ENCODE peak calls at places on chromosomes 13 and 19, in four cellular contexts. V, F, E and B are unnamed samples. For H3K4me1 and H3K27me3, the result is how much of the 10 kb centered on the place peaks cover.

GRCh38 chr13:99341969-99342722 is 34.9 kb upstream of the GPR183 start:
- DNase-seq in V (no peak), F (no peak), E (no peak), B (no peak)

GRCh38 chr19:17687857-17688784 is at the start of gene UNC13A:
- DNase-seq in E (peak), F (peak), V (peak), B (peak)

GRCh38 chr19:13260883-13261653 is 110.9 kb downstream of the IER2 start:
- DNase-seq in V (no peak), E (peak), F (peak), B (peak)

GRCh38 chr13:111516712-111517640 is 196.5 kb downstream of the TEX29 start:
- DNase-seq in F (no peak), E (no peak), V (no peak), B (no peak)

GRCh38 chr13:79429309-79429708 is 23.3 kb upstream of the RBM26 start:
- DNase-seq in F (no peak), V (no peak), E (no peak), B (no peak)

GRCh38 chr19:39206122-39206521 is 2.1 kb upstream of the SYCN start:
- DNase-seq in V (no peak), F (no peak), E (no peak), B (no peak)

GRCh38 chr13:100563779-100564178 is 24.8 kb downstream of the GGACT start:
- DNase-seq in F (no peak), E (no peak), V (no peak), B (no peak)

GRCh38 chr19:33771308-33772101 is 25.2 kb upstream of the KCTD15 start:
- DNase-seq in F (peak), E (peak), V (peak), B (peak)

GRCh38 chr13:95950103-95950502 is 103.1 kb downstream of the UGGT2 start:
- DNase-seq in E (no peak), V (no peak), F (no peak), B (no peak)

GRCh38 chr13:45501175-45501526 is 36.4 kb downstream of the COG3 start:
- DNase-seq in F (no peak), V (no peak), E (no peak), B (no peak)

GRCh38 chr13:41156611-41157010 is 24.0 kb upstream of the KBTBD6 start:
- DNase-seq in V (no peak), F (no peak), E (no peak), B (no peak)

GRCh38 chr13:28337196-28338045 is 157.5 kb downstream of the FLT1 start:
- DNase-seq in E (peak), V (no peak), F (peak), B (peak)

GRCh38 chr13:30898721-30899188 is 7.3 kb upstream of the MEDAG start:
- DNase-seq in V (no peak), F (peak), E (peak), B (peak)

GRCh38 chr19:7595466-7596133 is at the start of gene CAMSAP3:
- DNase-seq in F (peak), E (peak), V (peak), B (peak)

GRCh38 chr13:92158335-92158734 is 759.9 kb downstream of the GPC5 start:
- DNase-seq in V (no peak), F (peak), E (peak), B (no peak)

GRCh38 chr19:11457115-11457514 is 21.7 kb downstream of the PRKCSH start:
- DNase-seq in V (no peak), F (no peak), E (no peak), B (no peak)

GRCh38 chr13:50685491-50685890 is 158.0 kb downstream of the DLEU7 start:
- DNase-seq in F (peak), V (peak), E (peak), B (peak)

GRCh38 chr19:28284389-28284788 is 928.6 kb downstream of the UQCRFS1 start:
- DNase-seq in F (no peak), V (no peak), E (no peak), B (no peak)

GRCh38 chr19:43721469-43722048 is 5.7 kb downstream of the IRGC start:
- DNase-seq in F (no peak), E (no peak), V (no peak), B (no peak)

GRCh38 chr19:31285744-31286143 is 63.5 kb downstream of the TSHZ3 start:
- DNase-seq in F (peak), V (no peak), E (peak), B (peak)
- H3K9ac ChIP-seq in F (peak), V (no peak), E (no peak), B (peak)

DNA sequence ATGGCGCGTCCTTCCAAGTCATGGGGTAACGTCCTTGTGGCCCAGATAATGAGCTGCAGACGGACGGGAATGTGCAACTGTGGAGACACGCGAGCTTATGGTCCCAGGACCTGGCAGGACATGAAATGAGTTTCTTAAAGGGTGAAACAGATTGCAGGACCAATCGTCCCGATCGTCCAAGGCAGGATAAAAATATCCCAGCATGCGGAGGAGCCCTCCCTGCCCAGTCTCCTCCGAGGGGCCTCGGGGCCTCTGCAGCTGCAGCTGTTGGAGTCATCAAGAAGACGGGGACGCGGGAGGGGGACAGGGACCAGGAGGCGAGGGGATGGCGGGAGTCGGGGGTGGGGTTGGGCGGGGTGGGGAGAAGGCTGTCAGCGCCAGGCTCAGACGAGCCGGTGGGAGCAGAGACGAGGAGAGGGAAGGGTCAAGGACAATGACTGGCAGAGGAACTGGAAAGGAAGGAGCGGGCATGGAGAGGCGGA is 14.4 kb upstream of the GARIN5A start:
- DNase-seq in E (no peak), V (no peak), F (no peak), B (no peak)
- H3K4me1 ChIP-seq in E (under half), V (under half), F (under half), B (under half)

DNA sequence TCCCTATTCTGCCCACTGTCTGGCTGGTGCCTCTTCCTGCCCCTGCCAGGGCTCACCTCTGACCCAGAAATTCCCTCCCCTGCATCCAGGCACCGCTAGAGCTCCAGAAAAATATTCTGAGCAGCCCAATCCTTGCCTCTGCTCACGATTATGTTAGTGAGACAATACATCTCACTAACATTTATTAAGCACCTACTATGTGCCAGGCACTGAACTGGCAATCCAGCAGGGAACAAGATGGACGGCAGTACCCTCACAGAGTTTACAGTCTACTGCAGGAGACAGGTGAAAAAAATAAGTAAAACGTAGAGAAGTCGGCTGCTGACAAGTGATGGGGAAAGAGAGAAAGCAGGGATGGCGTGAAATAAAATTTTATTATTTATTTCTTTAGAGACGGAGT is 5.5 kb downstream of the TINCR start:
- DNase-seq in E (no peak), F (no peak), V (no peak), B (no peak)
- H3K27me3 ChIP-seq in E (under half), F (under half), V (under half), B (half or more)

GRCh38 chr13:110503979-110504499 is 57.5 kb downstream of the RAB20 start:
- DNase-seq in V (peak), F (no peak), E (no peak), B (no peak)
- H3K9ac ChIP-seq in V (peak), F (no peak), E (no peak), B (no peak)

GRCh38 chr19:3381701-3382372 is 15.5 kb downstream of the NFIC start:
- DNase-seq in V (no peak), E (no peak), F (no peak), B (no peak)
- H3K4me1 ChIP-seq in V (under half), E (under half), F (under half), B (half or more)

GRCh38 chr13:87677334-87678234 is 6.4 kb downstream of the SLITRK5 start:
- DNase-seq in E (no peak), V (no peak), F (peak), B (no peak)

GRCh38 chr13:87678353-87678752 is 7.2 kb downstream of the SLITRK5 start:
- DNase-seq in F (no peak), V (no peak), E (no peak), B (no peak)

GRCh38 chr13:87677043-87677333 is 5.8 kb downstream of the SLITRK5 start:
- DNase-seq in F (no peak), V (no peak), E (no peak), B (no peak)

GRCh38 chr13:87675851-87676250 is 4.7 kb downstream of the SLITRK5 start:
- DNase-seq in E (no peak), V (no peak), F (no peak), B (no peak)

DNA sequence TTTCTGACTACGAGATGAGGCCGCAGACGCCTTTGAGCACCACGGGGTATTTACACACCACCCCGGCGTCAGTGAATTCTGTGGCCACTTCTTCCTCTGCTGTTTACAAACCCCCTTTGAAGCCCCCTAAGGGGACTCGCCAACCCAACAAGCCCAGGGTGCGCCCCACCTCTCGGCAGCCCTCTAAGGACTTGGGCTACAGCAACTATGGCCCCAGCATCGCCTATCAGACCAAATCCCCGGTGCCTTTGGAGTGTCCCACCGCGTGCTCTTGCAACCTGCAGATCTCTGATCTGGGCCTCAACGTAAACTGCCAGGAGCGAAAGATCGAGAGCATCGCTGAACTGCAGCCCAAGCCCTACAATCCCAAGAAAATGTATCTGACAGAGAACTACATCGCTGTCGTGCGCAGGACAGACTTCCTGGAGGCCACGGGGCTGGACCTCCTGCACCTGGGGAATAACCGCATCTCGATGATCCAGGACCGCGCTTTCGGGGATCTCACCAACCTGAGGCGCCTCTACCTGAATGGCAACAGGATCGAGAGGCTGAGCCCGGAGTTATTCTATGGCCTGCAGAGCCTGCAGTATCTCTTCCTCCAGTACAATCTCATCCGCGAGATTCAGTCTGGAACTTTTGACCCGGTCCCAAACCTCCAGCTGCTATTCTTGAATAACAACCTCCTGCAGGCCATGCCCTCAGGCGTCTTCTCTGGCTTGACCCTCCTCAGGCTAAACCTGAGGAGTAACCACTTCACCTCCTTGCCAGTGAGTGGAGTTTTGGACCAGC is 5.3 kb downstream of the SLITRK5 start:
- DNase-seq in V (no peak), E (no peak), F (no peak), B (no peak)
- H3K27me3 ChIP-seq in V (half or more), E (under half), F (under half), B (under half)